ENCODE peak calls at places on chromosomes 3 and 15, in six cellular contexts. Y is lower leg skin; Q is AG04449; K is heart right ventricle; L is fibroblast of pulmonary artery; V is CD8-positive, alpha-beta memory T cell. N is an unnamed sample.

GRCh38 chr3:189267981-189268613 is 96.3 kb downstream of the TPRG1 start:
- DNase-seq in Y (peak), Q (no peak), K (no peak), L (peak), V (no peak), N (no peak)

GRCh38 chr3:39744746-39745145 is 64.7 kb upstream of the MYRIP start:
- DNase-seq in Y (no peak), Q (no peak), K (no peak), L (no peak), V (no peak), N (no peak)

GRCh38 chr15:52680041-52680391 is 828 bp upstream of the ATOSA start:
- DNase-seq in Y (no peak), Q (no peak), K (no peak), L (peak), V (no peak), N (no peak)

GRCh38 chr15:49328941-49329340 is 94.1 kb upstream of the FGF7 start:
- DNase-seq in Y (no peak), Q (no peak), K (no peak), L (no peak), V (no peak), N (no peak)

GRCh38 chr15:69480932-69481331 is 28.3 kb downstream of the RPLP1 start:
- DNase-seq in Y (no peak), Q (no peak), K (no peak), L (no peak), V (no peak), N (no peak)

GRCh38 chr3:186985713-186986364 is 55.5 kb downstream of the ST6GAL1 start:
- DNase-seq in Y (no peak), Q (no peak), K (peak), L (peak), V (no peak), N (no peak)

GRCh38 chr3:71585891-71586809 is 2.6 kb upstream of the FOXP1 start:
- DNase-seq in Y (no peak), Q (no peak), K (no peak), L (peak), V (peak), N (peak)

GRCh38 chr15:60673918-60674558 is 195.1 kb upstream of the ICE2 start:
- DNase-seq in Y (peak), Q (peak), K (no peak), L (peak), V (no peak), N (no peak)

GRCh38 chr3:46208167-46208704 is at the start of gene CCR1:
- DNase-seq in Y (no peak), Q (no peak), K (no peak), L (peak), V (peak), N (peak)

GRCh38 chr3:126350502-126351085 is 6.6 kb downstream of the KLF15 start:
- DNase-seq in Y (no peak), Q (no peak), K (no peak), L (no peak), V (no peak), N (no peak)

GRCh38 chr15:83526319-83526718 is 79.2 kb downstream of the SH3GL3 start:
- DNase-seq in Y (no peak), Q (no peak), K (no peak), L (no peak), V (no peak), N (no peak)

GRCh38 chr15:100334015-100334414 is 7.8 kb downstream of the ADAMTS17 start:
- DNase-seq in Y (no peak), Q (no peak), K (no peak), L (no peak), V (peak), N (peak)

GRCh38 chr3:70856414-70857162 is 544.1 kb upstream of the MDFIC2 start:
- DNase-seq in Y (no peak), Q (peak), K (no peak), L (peak), V (no peak), N (no peak)

GRCh38 chr15:45645026-45645980 is 10.5 kb downstream of the SQOR start:
- DNase-seq in Y (no peak), Q (peak), K (no peak), L (peak), V (no peak), N (no peak)

GRCh38 chr3:179733797-179734196 is 81.0 kb downstream of the USP13 start:
- DNase-seq in Y (no peak), Q (no peak), K (no peak), L (no peak), V (no peak), N (no peak)

GRCh38 chr15:59329570-59330350 is 42.9 kb downstream of the MYO1E start:
- DNase-seq in Y (no peak), Q (peak), K (no peak), L (peak), V (no peak), N (no peak)

GRCh38 chr3:129732200-129732876 is 125.9 kb upstream of the PLXND1 start:
- DNase-seq in Y (no peak), Q (no peak), K (no peak), L (no peak), V (no peak), N (no peak)

GRCh38 chr3:14885307-14885706 is 62.1 kb upstream of the NR2C2 start:
- DNase-seq in Y (no peak), Q (no peak), K (no peak), L (no peak), V (no peak), N (peak)

GRCh38 chr3:56889131-56889530 is 87.4 kb upstream of the ARHGEF3 start:
- DNase-seq in Y (no peak), Q (no peak), K (no peak), L (no peak), V (no peak), N (no peak)

N was measured in Jurkat, Clone E6-1.